ENCODE peak calls at places on chromosomes 4 and X, in nine cellular contexts. E is fibroblast of lung; F is lung; C is esophagus muscularis mucosa; W is IMR-90; A is tibial artery; S is mammary epithelial cell; V is CD4-positive, alpha-beta T cell; Q is ascending aorta. R is an unnamed sample.

GRCh38 chrX:101395789-101396188 is 5.0 kb downstream of the RPL36A start:
- DNase-seq in Q (no peak), C (no peak), E (peak; percentile 40), V (no peak), S (no peak), F (no peak), A (no peak), W (no peak), R (no peak)

GRCh38 chrX:119406739-119407138 is 7.6 kb downstream of the SLC25A43 start:
- DNase-seq in S (no peak), C (no peak), Q (no peak), W (peak; percentile 34), A (no peak), E (no peak), F (no peak), V (no peak), R (no peak)

GRCh38 chr4:169934794-169935400 is 91.3 kb downstream of the MFAP3L start:
- DNase-seq in S (no peak), Q (no peak), V (no peak), A (no peak), C (no peak), F (no peak), W (no peak), E (no peak), R (no peak)

GRCh38 chr4:125658773-125659172 is 344.0 kb downstream of the FAT4 start:
- DNase-seq in C (no peak), Q (no peak), A (no peak), F (no peak), E (no peak), V (no peak), W (no peak), S (no peak), R (no peak)

GRCh38 chr4:99815597-99816011 is 1.0 kb upstream of the DAPP1 start:
- DNase-seq in C (no peak), W (peak; percentile 20), Q (no peak), V (no peak), E (no peak), S (peak; percentile 100), A (no peak), F (peak; percentile 75), R (no peak)

GRCh38 chr4:121796283-121796682 is 4.8 kb upstream of the EXOSC9 start:
- DNase-seq in F (no peak), S (no peak), V (no peak), E (no peak), W (no peak), Q (no peak), A (no peak), C (no peak), R (no peak)

GRCh38 chr4:127630152-127630551 is 2.6 kb upstream of the INTU start:
- DNase-seq in S (no peak), A (no peak), V (no peak), Q (no peak), E (no peak), W (no peak), F (no peak), C (no peak), R (no peak)

GRCh38 chr4:186144596-186145569 is 40.4 kb downstream of the FAM149A start:
- DNase-seq in W (peak; percentile 43), V (no peak), C (no peak), A (peak; percentile 63), F (no peak), E (peak; percentile 51), Q (peak; percentile 85), S (peak; percentile 45), R (peak; percentile 65)

GRCh38 chr4:52868138-52868537 is 6.0 kb downstream of the RASL11B start:
- DNase-seq in S (no peak), A (peak; percentile 32), V (no peak), E (no peak), C (no peak), Q (no peak), F (no peak), W (no peak), R (peak; percentile 66)

GRCh38 chr4:143186634-143187033 is 1.9 kb downstream of the USP38 start:
- DNase-seq in W (no peak), F (no peak), Q (no peak), C (no peak), E (peak; percentile 23), A (no peak), V (no peak), S (peak; percentile 19), R (no peak)

GRCh38 chr4:138192113-138192512 is 50.0 kb downstream of the SLC7A11 start:
- DNase-seq in E (no peak), A (no peak), C (no peak), W (peak; percentile 67), F (no peak), S (peak; percentile 34), V (no peak), Q (no peak), R (no peak)

GRCh38 chr4:126740687-126741086 is 892.1 kb upstream of the INTU start:
- DNase-seq in A (no peak), Q (no peak), E (no peak), F (no peak), C (no peak), S (no peak), W (no peak), V (no peak), R (no peak)

GRCh38 chrX:132463411-132463810 is 25.4 kb downstream of the MBNL3 start:
- DNase-seq in V (no peak), F (no peak), E (peak; percentile 24), Q (no peak), C (no peak), W (peak; percentile 6), A (no peak), S (no peak), R (no peak)
- H3K27me3 ChIP-seq in V (no peaks in the 10 kb centered on the region), F (no peaks in the 10 kb centered on the region), E (no peaks in the 10 kb centered on the region), Q (no peaks in the 10 kb centered on the region), C (no peaks in the 10 kb centered on the region), W (no peaks in the 10 kb centered on the region), A (no peaks in the 10 kb centered on the region), S (peaks cover 1% of the 10 kb centered on the region), R (no peaks in the 10 kb centered on the region)

DNA sequence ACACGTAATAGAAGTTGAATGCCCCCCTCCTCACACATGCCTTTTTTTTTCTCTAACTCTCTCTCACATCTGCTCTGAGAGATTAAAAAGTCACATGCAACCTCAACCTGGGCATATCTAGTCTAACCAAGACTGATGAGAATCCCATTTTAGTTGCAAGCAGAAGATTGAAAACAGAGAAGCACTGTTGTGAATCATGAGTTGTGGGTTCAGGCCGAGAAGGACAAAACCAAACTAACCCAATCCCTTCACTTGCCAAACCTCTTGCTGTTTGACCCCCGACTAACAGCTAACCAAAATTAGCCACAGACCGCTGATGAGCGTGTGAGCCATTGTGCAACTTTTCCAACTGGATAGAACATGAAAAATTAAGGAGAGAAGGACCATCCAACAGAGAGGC is 31.8 kb downstream of the CXCL1 start:
- DNase-seq in W (peak; percentile 37), A (no peak), C (no peak), S (peak; percentile 77), E (peak; percentile 72), V (no peak), F (no peak), Q (no peak), R (no peak)
- TF ChIP-seq CTCF in W (no peak), A (no peak), C (no peak), S (no peak), E (no peak), V (no peak), F (no peak), Q (no peak), R (no peak)

DNA sequence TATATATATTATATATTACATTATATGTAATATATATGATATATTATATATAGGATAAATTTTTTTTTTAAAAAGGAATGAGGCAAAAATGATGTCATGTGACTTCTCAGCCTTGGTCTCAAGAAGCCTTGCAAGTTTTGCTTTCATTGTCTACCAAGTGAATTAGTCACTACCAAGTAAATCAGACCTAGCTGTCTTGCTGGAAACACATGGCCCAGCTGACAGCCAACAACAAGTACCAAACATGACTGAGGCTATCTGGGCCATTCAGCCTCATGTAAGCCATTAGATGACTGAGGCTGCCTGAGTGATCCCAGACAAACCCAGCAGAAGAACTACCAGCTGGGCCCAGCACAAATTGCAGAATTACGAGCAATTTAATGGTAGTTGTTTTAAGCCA is 44.9 kb downstream of the HAND2 start:
- DNase-seq in S (no peak), C (no peak), E (no peak), A (no peak), Q (peak; percentile 79), V (no peak), W (peak; percentile 39), F (no peak), R (no peak)
- H3K27ac ChIP-seq in S (no peak overlapping the region), C (peak overlapping the region; percentile 41), E (no peak overlapping the region), A (no peak overlapping the region), Q (no peak overlapping the region), V (no peak overlapping the region), W (no peak overlapping the region), F (no peak overlapping the region), R (peak overlapping the region; percentile 65)

GRCh38 chr4:1345905-1346780 is 865 bp upstream of the UVSSA start:
- DNase-seq in A (peak; percentile 45), C (no peak), F (peak; percentile 51), W (peak; percentile 16), S (peak; percentile 37), V (peak; percentile 41), Q (peak; percentile 75), E (peak; percentile 39), R (peak; percentile 61)
- H3K27me3 ChIP-seq in A (no peaks in the 10 kb centered on the region), C (no peaks in the 10 kb centered on the region), F (no peaks in the 10 kb centered on the region), W (no peaks in the 10 kb centered on the region), S (no peaks in the 10 kb centered on the region), V (no peaks in the 10 kb centered on the region), Q (no peaks in the 10 kb centered on the region), E (no peaks in the 10 kb centered on the region), R (no peaks in the 10 kb centered on the region)

DNA sequence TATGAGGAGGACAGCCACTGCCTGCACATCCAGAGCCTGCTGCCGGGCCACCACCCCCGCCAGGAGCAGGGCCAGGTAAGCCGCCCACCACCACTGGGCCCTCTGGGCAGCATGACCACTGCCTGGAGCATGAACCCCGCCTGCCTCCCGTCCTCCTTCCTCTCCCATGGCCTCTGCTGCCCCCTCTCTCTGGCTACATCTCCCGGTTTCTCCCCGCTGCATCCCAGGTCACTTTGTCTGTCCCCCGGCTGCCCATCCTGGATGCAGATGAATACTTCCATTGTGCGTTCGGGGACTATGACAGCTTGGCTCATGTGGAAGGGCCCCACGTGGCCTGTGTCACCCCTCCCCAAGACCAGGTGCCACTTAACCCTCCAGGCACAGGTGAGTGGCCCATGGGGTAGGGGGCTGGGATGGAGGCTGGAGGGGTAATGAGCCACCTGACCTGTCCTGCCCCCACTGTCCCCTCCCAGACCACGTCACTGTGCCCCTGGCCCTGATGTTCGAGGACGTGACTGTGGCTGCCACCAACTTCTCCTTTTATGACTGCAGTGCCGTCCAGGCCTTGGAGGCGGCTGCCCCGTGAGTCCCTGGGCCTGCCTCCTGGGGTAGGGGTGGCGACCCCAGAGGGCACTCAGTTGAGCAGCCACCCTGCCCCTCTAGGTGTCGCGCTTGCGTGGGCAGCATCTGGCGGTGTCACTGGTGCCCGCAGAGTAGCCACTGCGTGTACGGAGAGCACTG is 6.0 kb downstream of the PLXNB3 start:
- DNase-seq in C (no peak), F (no peak), V (no peak), Q (no peak), W (no peak), S (no peak), A (no peak), E (no peak), R (no peak)
- TF ChIP-seq CTCF in C (no peak), F (no peak), V (no peak), Q (no peak), W (no peak), S (no peak), A (no peak), E (no peak), R (no peak)

R was measured in left ventricle myocardium inferior.